ENCODE peak calls at places on chromosomes 4 and X, in five cellular contexts. O is HepG2, P is H1, V is NT2/D1, I is GM12878. E is an unnamed sample.

GRCh38 chr4:108433832-108434231 is 186.5 kb upstream of the RPL34 start:
- DNase-seq in O (no peak), P (no peak), V (no peak), I (no peak), E (no peak)

GRCh38 chrX:48835524-48836329 is at the start of gene PCSK1N:
- DNase-seq in O (peak), P (no peak), V (no peak), I (no peak), E (peak)

GRCh38 chr4:8346838-8347605 is 77.5 kb downstream of the HTRA3 start:
- DNase-seq in O (no peak), P (no peak), V (no peak), I (no peak), E (no peak)

GRCh38 chr4:55445921-55446577 is 50.3 kb downstream of the TMEM165 start:
- DNase-seq in O (no peak), P (no peak), V (no peak), I (no peak), E (no peak)

GRCh38 chr4:169791527-169792156 is 33.9 kb upstream of the HPF1 start:
- DNase-seq in O (peak), P (peak), V (peak), I (no peak), E (peak)

GRCh38 chr4:110848787-110849186 is 225.9 kb upstream of the PITX2 start:
- DNase-seq in O (no peak), P (no peak), V (no peak), I (no peak), E (no peak)

GRCh38 chrX:31580726-31581125 is 508.9 kb upstream of the FTHL17 start:
- DNase-seq in O (no peak), P (no peak), V (peak), I (no peak), E (no peak)

GRCh38 chr4:80471701-80472100 is 136.2 kb downstream of the CFAP299 start:
- DNase-seq in O (no peak), P (no peak), V (no peak), I (no peak), E (peak)

GRCh38 chr4:139658185-139658584 is 7.4 kb upstream of the MGST2 start:
- DNase-seq in O (peak), P (no peak), V (no peak), I (no peak), E (no peak)

GRCh38 chr4:39255266-39255665 is 72.9 kb downstream of the WDR19 start:
- DNase-seq in O (peak), P (no peak), V (no peak), I (no peak), E (no peak)

GRCh38 chrX:136214551-136214950 is 36.6 kb downstream of the MAP7D3 start:
- DNase-seq in O (peak), P (no peak), V (no peak), I (no peak), E (no peak)

GRCh38 chrX:9611436-9612145 is 146.7 kb downstream of the TBL1X start:
- DNase-seq in O (peak), P (no peak), V (no peak), I (no peak), E (no peak)

GRCh38 chrX:1885116-1885515 is 270.3 kb downstream of the ASMT start:
- DNase-seq in O (no peak), P (no peak), V (no peak), I (no peak), E (no peak)

GRCh38 chr4:137274404-137274803 is 257.9 kb downstream of the PCDH18 start:
- DNase-seq in O (no peak), P (no peak), V (no peak), I (no peak), E (no peak)

GRCh38 chrX:149638860-149639259 is 7.3 kb upstream of the TMEM185A start:
- DNase-seq in O (no peak), P (no peak), V (no peak), I (no peak), E (no peak)

GRCh38 chr4:123632646-123633045 is 236.1 kb downstream of the SPRY1 start:
- DNase-seq in O (no peak), P (no peak), V (no peak), I (no peak), E (no peak)

GRCh38 chrX:154382483-154383069 is 3.5 kb downstream of the EMD start:
- DNase-seq in O (no peak), P (no peak), V (no peak), I (no peak), E (no peak)

GRCh38 chrX:71579136-71579989 is 1.1 kb downstream of the GCNA start:
- DNase-seq in O (no peak), P (no peak), V (peak), I (no peak), E (no peak)

GRCh38 chr4:75249739-75250138 is 264.5 kb downstream of the RCHY1 start:
- DNase-seq in O (no peak), P (no peak), V (no peak), I (no peak), E (no peak)

GRCh38 chr4:188127157-188127874 is 11.9 kb upstream of the TRIML1 start:
- DNase-seq in O (no peak), P (no peak), V (no peak), I (no peak), E (no peak)

GRCh38 chrX:101407167-101407747 is 468 bp downstream of the GLA start:
- DNase-seq in O (no peak), P (no peak), V (no peak), I (no peak), E (no peak)

GRCh38 chrX:138982350-138982749 is 270.8 kb upstream of the FGF13 start:
- DNase-seq in O (no peak), P (no peak), V (no peak), I (no peak), E (no peak)

DNA sequence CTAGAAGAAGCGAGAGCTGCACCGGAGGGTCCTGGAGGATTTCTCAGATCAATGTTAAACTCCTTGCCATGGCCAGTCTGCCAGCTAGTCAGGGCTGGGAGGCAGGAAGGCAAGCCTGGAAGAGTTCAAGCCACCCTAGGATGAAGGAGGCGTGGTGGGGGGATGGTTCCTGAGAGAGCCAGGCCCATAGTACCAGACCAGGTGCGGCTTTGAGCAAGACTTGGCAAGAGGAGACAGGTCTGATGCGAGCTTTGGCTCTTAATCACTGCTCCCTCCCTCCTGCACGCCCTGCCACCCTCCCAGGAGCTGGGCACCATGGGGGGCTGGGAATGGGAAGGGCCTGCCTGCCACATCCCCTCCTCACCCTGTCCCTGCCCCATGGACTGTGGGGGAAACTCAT is 50.2 kb downstream of the EFNB1 start:
- DNase-seq in O (no peak), P (no peak), V (no peak), I (no peak), E (no peak)
- TF ChIP-seq SUZ12 in O (no peak), P (no peak), V (no peak), I (no peak), E (no peak)

GRCh38 chr4:23122666-23123400 is 430.1 kb downstream of the GBA3 start:
- DNase-seq in O (no peak), P (no peak), V (no peak), I (no peak), E (no peak)
- TF ChIP-seq SUZ12 in O (no peak), P (no peak), V (no peak), I (no peak), E (no peak)

GRCh38 chr4:1975391-1975801 is 33.4 kb downstream of the NELFA start:
- DNase-seq in O (no peak), P (no peak), V (no peak), I (no peak), E (no peak)
- TF ChIP-seq SUZ12 in O (no peak), P (no peak), V (no peak), I (no peak), E (no peak)

GRCh38 chr4:82126641-82127040 is 247.2 kb downstream of the HNRNPD start:
- DNase-seq in O (no peak), P (no peak), V (no peak), I (no peak), E (no peak)
- TF ChIP-seq SUZ12 in O (no peak), P (no peak), V (no peak), I (no peak), E (no peak)

GRCh38 chrX:69262036-69262905 is 97.0 kb upstream of the PJA1 start:
- DNase-seq in O (no peak), P (no peak), V (no peak), I (no peak), E (no peak)
- TF ChIP-seq SUZ12 in O (no peak), P (no peak), V (no peak), I (no peak), E (no peak)

GRCh38 chr4:87930629-87931028 is 44.9 kb upstream of the SPP1 start:
- DNase-seq in O (no peak), P (no peak), V (no peak), I (no peak), E (no peak)
- TF ChIP-seq SUZ12 in O (no peak), P (no peak), V (no peak), I (no peak), E (no peak)

DNA sequence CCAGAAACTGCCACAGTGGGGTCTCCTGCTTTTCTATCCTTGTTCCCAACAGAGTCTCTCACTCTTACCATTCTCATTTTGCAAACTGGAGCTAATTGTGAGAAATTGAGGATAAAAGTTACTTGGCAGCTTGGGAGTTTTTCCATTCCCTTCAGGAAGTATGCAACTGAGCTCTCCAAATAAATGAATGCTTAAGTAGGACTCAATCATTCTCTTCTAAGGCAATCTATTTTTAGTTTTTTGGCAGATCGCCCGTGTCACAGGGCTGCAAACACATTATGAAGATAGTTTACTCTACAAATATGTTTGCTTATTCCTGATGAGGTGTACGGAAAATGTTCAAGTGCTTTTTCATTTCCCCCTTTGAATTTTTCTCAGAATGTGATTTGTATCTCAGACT is 5.3 kb downstream of the ASB11 start:
- DNase-seq in O (no peak), P (no peak), V (no peak), I (no peak), E (no peak)
- TF ChIP-seq SUZ12 in O (no peak), P (no peak), V (no peak), I (no peak), E (no peak)

GRCh38 chr4:12636191-12636590 is 847.9 kb downstream of the RAB28 start:
- DNase-seq in O (no peak), P (no peak), V (no peak), I (no peak), E (no peak)

GRCh38 chr4:12635629-12636028 is 848.5 kb downstream of the RAB28 start:
- DNase-seq in O (no peak), P (no peak), V (no peak), I (no peak), E (no peak)

GRCh38 chr4:12633058-12633651 is 851.0 kb downstream of the RAB28 start:
- DNase-seq in O (peak), P (peak), V (peak), I (peak), E (peak)
- TF ChIP-seq SUZ12 in O (no peak), P (no peak), V (no peak), I (no peak), E (no peak)

E was measured in HEK293T.